ENCODE peak calls at places on chromosomes 7 and 10, in nine cellular contexts. C is PC-3, V is foreskin keratinocyte, A is hepatocyte, X is fibroblast of mammary gland, P is Calu3, O is stomach, Q is astrocyte of the spinal cord, L is psoas muscle. N is an unnamed sample.

GRCh38 chr7:41996381-41997035 is 240.5 kb downstream of the GLI3 start:
- DNase-seq in C (peak; percentile 95), V (peak; percentile 86), A (no peak), X (peak; percentile 79), P (no peak), O (no peak), Q (peak; percentile 81), L (no peak), N (no peak)

GRCh38 chr7:8109196-8110022 is 140.8 kb downstream of the GLCCI1 start:
- DNase-seq in C (peak; percentile 60), V (no peak), A (no peak), X (peak; percentile 44), P (no peak), O (no peak), Q (peak; percentile 66), L (no peak), N (no peak)

GRCh38 chr7:157854066-157854891 is 517.5 kb downstream of the DNAJB6 start:
- DNase-seq in C (no peak), V (no peak), A (no peak), X (peak; percentile 54), P (no peak), O (peak; percentile 43), Q (no peak), L (peak; percentile 88), N (no peak)

GRCh38 chr10:47246409-47247189 is 53.4 kb upstream of the GDF10 start:
- DNase-seq in C (no peak), V (no peak), A (no peak), X (no peak), P (no peak), O (no peak), Q (no peak), L (no peak), N (peak; percentile 80)

GRCh38 chr7:31192996-31193395 is 140.9 kb downstream of the ADCYAP1R1 start:
- DNase-seq in C (peak; percentile 73), V (peak; percentile 15), A (peak; percentile 84), X (peak; percentile 28), P (peak; percentile 84), O (peak; percentile 73), Q (peak; percentile 24), L (peak; percentile 65), N (no peak)

GRCh38 chr10:74910604-74911355 is 84.4 kb downstream of the KAT6B start:
- DNase-seq in C (peak; percentile 54), V (no peak), A (no peak), X (peak; percentile 53), P (no peak), O (no peak), Q (no peak), L (no peak), N (no peak)

GRCh38 chr7:2054927-2055326 is 177.8 kb downstream of the MAD1L1 start:
- DNase-seq in C (no peak), V (no peak), A (no peak), X (no peak), P (no peak), O (no peak), Q (no peak), L (no peak), N (no peak)

GRCh38 chr10:44042926-44043602 is 341.8 kb downstream of the CXCL12 start:
- DNase-seq in C (no peak), V (no peak), A (no peak), X (no peak), P (no peak), O (no peak), Q (no peak), L (no peak), N (no peak)

GRCh38 chr7:98970805-98971204 is 92.5 kb downstream of the TRRAP start:
- DNase-seq in C (no peak), V (no peak), A (no peak), X (no peak), P (no peak), O (no peak), Q (no peak), L (no peak), N (no peak)

GRCh38 chr10:77970869-77971803 is 44.6 kb upstream of the DLG5 start:
- DNase-seq in C (peak; percentile 99), V (peak; percentile 7), A (peak; percentile 86), X (peak; percentile 95), P (no peak), O (peak; percentile 74), Q (peak; percentile 90), L (peak; percentile 75), N (no peak)

GRCh38 chr10:33143160-33143728 is 185.2 kb upstream of the ITGB1 start:
- DNase-seq in C (peak; percentile 100), V (peak; percentile 50), A (no peak), X (peak; percentile 92), P (no peak), O (no peak), Q (peak; percentile 81), L (no peak), N (no peak)

DNA sequence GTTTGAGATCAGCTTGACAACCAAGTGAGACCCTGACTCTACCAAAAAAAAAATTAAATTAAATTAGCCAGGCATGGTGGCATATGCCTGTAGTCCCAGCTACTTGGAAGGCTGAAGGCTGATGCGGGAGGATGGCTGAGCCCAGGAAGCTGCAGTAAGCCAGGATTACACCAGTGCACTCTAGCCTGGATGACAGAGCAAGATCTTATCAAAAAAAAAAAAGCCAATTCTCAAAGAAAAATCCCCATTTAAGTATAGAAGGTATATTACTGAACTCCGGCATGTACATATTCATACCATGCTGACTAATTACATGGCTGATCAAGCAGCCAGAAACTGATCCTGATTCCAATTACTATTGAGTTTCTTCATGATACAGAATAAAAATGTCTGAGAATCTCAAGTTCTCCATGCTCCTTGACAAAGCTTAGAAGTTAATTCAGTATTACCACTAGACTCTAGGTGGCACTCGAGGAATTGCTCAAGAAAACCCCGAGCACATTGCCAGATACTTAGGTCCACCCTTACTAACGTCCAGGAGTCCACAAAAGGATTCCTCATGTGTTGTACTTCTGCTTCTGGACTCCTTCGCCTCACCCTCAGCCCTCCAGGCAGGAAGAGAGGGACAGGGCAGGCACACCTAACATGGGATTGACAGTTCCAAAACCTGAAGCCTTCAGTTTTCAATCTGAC is 148.9 kb downstream of the PARD3 start:
- DNase-seq in C (peak; percentile 100), V (peak; percentile 80), A (peak; percentile 85), X (peak; percentile 94), P (peak; percentile 54), O (peak; percentile 40), Q (peak; percentile 92), L (no peak), N (no peak)
- TF ChIP-seq CTCF in C (peak; percentile 100), V (peak; percentile 86), A (peak; percentile 68), X (peak; percentile 71), P (no peak), O (peak; percentile 37), Q (peak; percentile 53), L (peak; percentile 69), N (peak; percentile 72)

GRCh38 chr10:110226555-110226925 is 19.1 kb downstream of the MXI1 start:
- DNase-seq in C (peak; percentile 73), V (peak; percentile 57), A (peak; percentile 96), X (peak; percentile 89), P (peak; percentile 82), O (peak; percentile 92), Q (peak; percentile 95), L (peak; percentile 96), N (peak; percentile 95)

GRCh38 chr10:110224992-110225391 is 17.6 kb downstream of the MXI1 start:
- DNase-seq in C (no peak), V (no peak), A (no peak), X (no peak), P (no peak), O (no peak), Q (no peak), L (no peak), N (no peak)

GRCh38 chr10:110225756-110226554 is 18.6 kb downstream of the MXI1 start:
- DNase-seq in C (peak; percentile 90), V (peak; percentile 78), A (peak; percentile 97), X (peak; percentile 91), P (peak; percentile 82), O (peak; percentile 93), Q (peak; percentile 95), L (peak; percentile 95), N (peak; percentile 96)

GRCh38 chr10:110226926-110227641 is 19.7 kb downstream of the MXI1 start:
- DNase-seq in C (no peak), V (no peak), A (peak; percentile 70), X (no peak), P (peak; percentile 33), O (peak; percentile 64), Q (peak; percentile 27), L (peak; percentile 83), N (no peak)

DNA sequence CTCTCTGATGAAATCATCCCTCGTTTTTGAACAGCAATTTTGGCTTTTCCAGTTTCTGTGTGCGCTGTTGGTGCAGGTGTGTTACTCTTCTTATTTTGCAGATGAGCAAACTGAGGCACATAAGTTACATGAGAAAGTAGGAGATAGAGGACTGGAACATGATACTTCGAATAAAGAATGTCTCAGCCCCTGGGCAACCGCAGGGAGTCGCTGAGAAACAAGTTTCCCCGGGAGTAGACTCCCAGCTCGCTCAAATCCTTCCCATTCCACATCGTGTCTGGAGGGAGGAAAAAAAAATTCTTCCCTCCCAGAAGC is 18.0 kb downstream of the MXI1 start:
- DNase-seq in C (no peak), V (no peak), A (no peak), X (no peak), P (no peak), O (no peak), Q (no peak), L (no peak), N (no peak)
- TF ChIP-seq CTCF in C (no peak), V (no peak), A (peak; percentile 23), X (peak; percentile 11), P (no peak), O (no peak), Q (no peak), L (no peak), N (no peak)

GRCh38 chr10:17873946-17874345 is 64.8 kb downstream of the MRC1 start:
- DNase-seq in C (no peak), V (no peak), A (no peak), X (peak; percentile 36), P (no peak), O (no peak), Q (no peak), L (no peak), N (no peak)

GRCh38 chr10:17871036-17871435 is 61.9 kb downstream of the MRC1 start:
- DNase-seq in C (no peak), V (no peak), A (no peak), X (no peak), P (no peak), O (no peak), Q (no peak), L (no peak), N (no peak)

GRCh38 chr10:17867056-17867455 is 57.9 kb downstream of the MRC1 start:
- DNase-seq in C (no peak), V (no peak), A (no peak), X (no peak), P (no peak), O (no peak), Q (no peak), L (no peak), N (no peak)

GRCh38 chr10:17877121-17877520 is 68.0 kb downstream of the MRC1 start:
- DNase-seq in C (no peak), V (no peak), A (no peak), X (no peak), P (no peak), O (no peak), Q (no peak), L (no peak), N (no peak)

GRCh38 chr10:17872191-17873091 is 63.3 kb downstream of the MRC1 start:
- DNase-seq in C (peak; percentile 44), V (no peak), A (peak; percentile 9), X (peak; percentile 52), P (no peak), O (no peak), Q (peak; percentile 7), L (no peak), N (no peak)
- TF ChIP-seq CTCF in C (peak; percentile 59), V (peak; percentile 72), A (peak; percentile 41), X (peak; percentile 50), P (no peak), O (peak; percentile 22), Q (peak; percentile 20), L (peak; percentile 57), N (peak; percentile 41)

GRCh38 chr7:15889501-15889900 is 203.0 kb upstream of the MEOX2 start:
- DNase-seq in C (peak; percentile 31), V (no peak), A (peak; percentile 14), X (peak; percentile 47), P (peak; percentile 56), O (no peak), Q (no peak), L (no peak), N (no peak)
- TF ChIP-seq CTCF in C (peak; percentile 43), V (peak; percentile 11), A (peak; percentile 25), X (peak; percentile 49), P (peak; percentile 57), O (no peak), Q (peak; percentile 19), L (peak; percentile 26), N (peak; percentile 29)

N was measured in osteocyte.